ENCODE peak calls at places on chromosomes 7 and 10, in six cellular contexts. One of them, this sample, is unnamed.

GRCh38 chr10:47402681-47403301 is 18.7 kb upstream of the ZNF488 start:
- DNase-seq in PC-3: peak
- DNase-seq in endothelial cell: no peak
- DNase-seq in coronary artery: no peak
- DNase-seq in B cell: no peak
- DNase-seq in AG09309: peak
- DNase-seq in this sample: peak

GRCh38 chr7:79407351-79407750 is 46.1 kb downstream of the MAGI2 start:
- DNase-seq in PC-3: no peak
- DNase-seq in endothelial cell: no peak
- DNase-seq in coronary artery: no peak
- DNase-seq in B cell: no peak
- DNase-seq in AG09309: no peak
- DNase-seq in this sample: no peak

GRCh38 chr7:127736511-127736910 is 84.5 kb downstream of the SND1 start:
- DNase-seq in PC-3: no peak
- DNase-seq in endothelial cell: no peak
- DNase-seq in coronary artery: no peak
- DNase-seq in B cell: no peak
- DNase-seq in AG09309: no peak
- DNase-seq in this sample: no peak

GRCh38 chr7:101549734-101550133 is 79.4 kb downstream of the MYL10 start:
- DNase-seq in PC-3: no peak
- DNase-seq in endothelial cell: no peak
- DNase-seq in coronary artery: no peak
- DNase-seq in B cell: no peak
- DNase-seq in AG09309: no peak
- DNase-seq in this sample: no peak

GRCh38 chr7:147305827-147306226 is 1189.2 kb downstream of the CNTNAP2 start:
- DNase-seq in PC-3: no peak
- DNase-seq in endothelial cell: no peak
- DNase-seq in coronary artery: no peak
- DNase-seq in B cell: no peak
- DNase-seq in AG09309: no peak
- DNase-seq in this sample: no peak

GRCh38 chr7:25803117-25803887 is 348.7 kb upstream of the NFE2L3 start:
- DNase-seq in PC-3: no peak
- DNase-seq in endothelial cell: no peak
- DNase-seq in coronary artery: no peak
- DNase-seq in B cell: no peak
- DNase-seq in AG09309: no peak
- DNase-seq in this sample: no peak

GRCh38 chr7:153398789-153399553 is 639.4 kb downstream of the ACTR3B start:
- DNase-seq in PC-3: no peak
- DNase-seq in endothelial cell: no peak
- DNase-seq in coronary artery: no peak
- DNase-seq in B cell: no peak
- DNase-seq in AG09309: no peak
- DNase-seq in this sample: no peak

GRCh38 chr10:74932648-74933047 is 106.2 kb downstream of the KAT6B start:
- DNase-seq in PC-3: peak
- DNase-seq in endothelial cell: no peak
- DNase-seq in coronary artery: no peak
- DNase-seq in B cell: no peak
- DNase-seq in AG09309: no peak
- DNase-seq in this sample: no peak

GRCh38 chr10:119207713-119208552 is 562 bp downstream of the GRK5 start:
- DNase-seq in PC-3: peak
- DNase-seq in endothelial cell: peak
- DNase-seq in coronary artery: peak
- DNase-seq in B cell: peak
- DNase-seq in AG09309: no peak
- DNase-seq in this sample: peak

GRCh38 chr10:62443866-62444265 is 69.7 kb downstream of the ZNF365 start:
- DNase-seq in PC-3: no peak
- DNase-seq in endothelial cell: no peak
- DNase-seq in coronary artery: no peak
- DNase-seq in B cell: no peak
- DNase-seq in AG09309: no peak
- DNase-seq in this sample: no peak

GRCh38 chr10:77919713-77920108 is 6.8 kb downstream of the DLG5 start:
- DNase-seq in PC-3: peak
- DNase-seq in endothelial cell: no peak
- DNase-seq in coronary artery: no peak
- DNase-seq in B cell: no peak
- DNase-seq in AG09309: no peak
- DNase-seq in this sample: no peak

GRCh38 chr7:30920021-30920583 is 8.4 kb downstream of the AQP1 start:
- DNase-seq in PC-3: peak
- DNase-seq in endothelial cell: no peak
- DNase-seq in coronary artery: peak
- DNase-seq in B cell: no peak
- DNase-seq in AG09309: no peak
- DNase-seq in this sample: no peak

GRCh38 chr10:101228682-101229274 is 485 bp downstream of the LBX1 start:
- DNase-seq in PC-3: no peak
- DNase-seq in endothelial cell: no peak
- DNase-seq in coronary artery: no peak
- DNase-seq in B cell: peak
- DNase-seq in AG09309: no peak
- DNase-seq in this sample: no peak

GRCh38 chr7:130303127-130303526 is 10.2 kb downstream of the CPA4 start:
- DNase-seq in PC-3: no peak
- DNase-seq in endothelial cell: no peak
- DNase-seq in coronary artery: no peak
- DNase-seq in B cell: no peak
- DNase-seq in AG09309: no peak
- DNase-seq in this sample: no peak

GRCh38 chr10:121425623-121426022 is 172.6 kb downstream of the FGFR2 start:
- DNase-seq in PC-3: no peak
- DNase-seq in endothelial cell: no peak
- DNase-seq in coronary artery: no peak
- DNase-seq in B cell: no peak
- DNase-seq in AG09309: no peak
- DNase-seq in this sample: no peak
- TF ChIP-seq CTCF in PC-3: no peak
- TF ChIP-seq CTCF in endothelial cell: no peak
- TF ChIP-seq CTCF in coronary artery: no peak
- TF ChIP-seq CTCF in B cell: no peak
- TF ChIP-seq CTCF in AG09309: no peak
- TF ChIP-seq CTCF in this sample: no peak

GRCh38 chr10:91210435-91210834 is 10.0 kb upstream of the PCGF5 start:
- DNase-seq in PC-3: no peak
- DNase-seq in endothelial cell: no peak
- DNase-seq in coronary artery: no peak
- DNase-seq in B cell: peak
- DNase-seq in AG09309: no peak
- DNase-seq in this sample: no peak

GRCh38 chr10:91215384-91215783 is 5.1 kb upstream of the PCGF5 start:
- DNase-seq in PC-3: no peak
- DNase-seq in endothelial cell: no peak
- DNase-seq in coronary artery: no peak
- DNase-seq in B cell: no peak
- DNase-seq in AG09309: no peak
- DNase-seq in this sample: no peak

GRCh38 chr10:91211675-91212074 is 8.8 kb upstream of the PCGF5 start:
- DNase-seq in PC-3: no peak
- DNase-seq in endothelial cell: no peak
- DNase-seq in coronary artery: no peak
- DNase-seq in B cell: no peak
- DNase-seq in AG09309: no peak
- DNase-seq in this sample: no peak

GRCh38 chr10:91219371-91220193 is 881 bp upstream of the PCGF5 start:
- DNase-seq in PC-3: no peak
- DNase-seq in endothelial cell: no peak
- DNase-seq in coronary artery: no peak
- DNase-seq in B cell: no peak
- DNase-seq in AG09309: no peak
- DNase-seq in this sample: no peak

DNA sequence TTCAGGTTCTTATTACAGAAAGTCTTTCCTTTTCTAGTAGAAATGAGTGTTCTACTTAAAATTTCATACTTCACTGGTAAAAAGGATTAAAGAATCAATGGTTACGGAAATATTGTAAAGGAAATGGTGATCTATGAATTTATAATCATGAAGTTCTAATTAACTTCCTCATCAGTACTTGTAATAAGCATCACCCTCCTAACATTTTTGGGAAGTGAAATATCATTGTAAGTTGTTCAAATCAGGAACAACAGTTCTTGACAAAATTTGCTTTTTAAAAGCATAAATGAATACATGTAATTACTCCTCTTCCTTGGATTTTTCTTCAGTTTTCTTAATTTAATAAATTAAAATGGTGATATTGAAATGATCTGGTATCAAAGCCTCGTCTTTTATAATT is 5.6 kb upstream of the PCGF5 start:
- DNase-seq in PC-3: no peak
- DNase-seq in endothelial cell: no peak
- DNase-seq in coronary artery: no peak
- DNase-seq in B cell: no peak
- DNase-seq in AG09309: no peak
- DNase-seq in this sample: no peak
- TF ChIP-seq CTCF in PC-3: no peak
- TF ChIP-seq CTCF in endothelial cell: no peak
- TF ChIP-seq CTCF in coronary artery: no peak
- TF ChIP-seq CTCF in B cell: no peak
- TF ChIP-seq CTCF in AG09309: no peak
- TF ChIP-seq CTCF in this sample: no peak

GRCh38 chr7:16404631-16405030 is 16.7 kb downstream of the CRPPA start:
- DNase-seq in PC-3: no peak
- DNase-seq in endothelial cell: no peak
- DNase-seq in coronary artery: no peak
- DNase-seq in B cell: no peak
- DNase-seq in AG09309: no peak
- DNase-seq in this sample: no peak

GRCh38 chr7:16412535-16413247 is 8.6 kb downstream of the CRPPA start:
- DNase-seq in PC-3: no peak
- DNase-seq in endothelial cell: no peak
- DNase-seq in coronary artery: no peak
- DNase-seq in B cell: no peak
- DNase-seq in AG09309: no peak
- DNase-seq in this sample: no peak

GRCh38 chr7:16411391-16411790 is 9.9 kb downstream of the CRPPA start:
- DNase-seq in PC-3: peak
- DNase-seq in endothelial cell: no peak
- DNase-seq in coronary artery: no peak
- DNase-seq in B cell: no peak
- DNase-seq in AG09309: no peak
- DNase-seq in this sample: no peak

DNA sequence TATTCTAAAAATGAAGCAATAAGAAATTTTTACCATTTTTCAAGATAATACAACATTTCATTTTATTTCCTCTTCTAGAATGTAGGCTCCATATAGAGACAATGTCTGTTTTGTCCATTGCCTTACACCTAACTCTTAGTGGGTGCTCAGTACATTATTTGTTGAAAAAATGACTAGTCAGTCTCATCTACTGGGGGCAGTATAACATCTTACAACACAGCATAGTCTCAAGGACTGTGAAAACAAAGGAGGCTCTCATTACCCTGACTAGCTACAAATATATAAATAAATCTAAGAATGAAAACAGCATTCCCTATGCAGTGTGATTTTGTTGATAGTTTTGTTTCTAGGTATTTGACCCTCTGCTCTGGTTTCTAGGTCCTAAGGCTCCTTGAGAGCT is 11.6 kb downstream of the CRPPA start:
- DNase-seq in PC-3: no peak
- DNase-seq in endothelial cell: no peak
- DNase-seq in coronary artery: no peak
- DNase-seq in B cell: no peak
- DNase-seq in AG09309: no peak
- DNase-seq in this sample: no peak
- TF ChIP-seq CTCF in PC-3: peak
- TF ChIP-seq CTCF in endothelial cell: no peak
- TF ChIP-seq CTCF in coronary artery: no peak
- TF ChIP-seq CTCF in B cell: no peak
- TF ChIP-seq CTCF in AG09309: no peak
- TF ChIP-seq CTCF in this sample: peak

GRCh38 chr7:3722396-3722846 is 421.4 kb downstream of the SDK1 start:
- DNase-seq in PC-3: no peak
- DNase-seq in endothelial cell: peak
- DNase-seq in coronary artery: no peak
- DNase-seq in B cell: peak
- DNase-seq in AG09309: no peak
- DNase-seq in this sample: no peak
- TF ChIP-seq CTCF in PC-3: no peak
- TF ChIP-seq CTCF in endothelial cell: no peak
- TF ChIP-seq CTCF in coronary artery: no peak
- TF ChIP-seq CTCF in B cell: peak
- TF ChIP-seq CTCF in AG09309: no peak
- TF ChIP-seq CTCF in this sample: peak

DNA sequence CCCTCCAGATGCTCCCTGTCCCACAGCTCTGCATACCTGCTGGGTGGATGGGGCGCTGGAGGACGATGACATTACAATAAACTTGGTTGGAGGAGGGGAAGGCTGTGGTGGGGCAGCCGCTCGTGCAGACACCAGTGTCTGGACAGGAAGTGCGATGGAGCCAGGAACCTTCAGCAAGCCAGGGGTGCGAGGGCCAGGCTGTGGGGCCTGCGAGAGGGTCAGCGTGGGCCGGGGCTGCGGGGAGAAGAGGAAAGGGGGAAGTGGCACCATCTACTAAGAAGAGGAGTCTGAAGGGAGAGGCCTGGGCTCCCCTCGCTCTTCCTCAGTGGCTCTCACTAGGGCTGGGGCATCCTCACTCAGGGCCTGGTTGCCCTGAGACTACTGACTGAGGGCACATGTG is 6.4 kb downstream of the AP4M1 start:
- DNase-seq in PC-3: no peak
- DNase-seq in endothelial cell: no peak
- DNase-seq in coronary artery: no peak
- DNase-seq in B cell: no peak
- DNase-seq in AG09309: no peak
- DNase-seq in this sample: no peak
- TF ChIP-seq CTCF in PC-3: no peak
- TF ChIP-seq CTCF in endothelial cell: no peak
- TF ChIP-seq CTCF in coronary artery: no peak
- TF ChIP-seq CTCF in B cell: no peak
- TF ChIP-seq CTCF in AG09309: no peak
- TF ChIP-seq CTCF in this sample: no peak

DNA sequence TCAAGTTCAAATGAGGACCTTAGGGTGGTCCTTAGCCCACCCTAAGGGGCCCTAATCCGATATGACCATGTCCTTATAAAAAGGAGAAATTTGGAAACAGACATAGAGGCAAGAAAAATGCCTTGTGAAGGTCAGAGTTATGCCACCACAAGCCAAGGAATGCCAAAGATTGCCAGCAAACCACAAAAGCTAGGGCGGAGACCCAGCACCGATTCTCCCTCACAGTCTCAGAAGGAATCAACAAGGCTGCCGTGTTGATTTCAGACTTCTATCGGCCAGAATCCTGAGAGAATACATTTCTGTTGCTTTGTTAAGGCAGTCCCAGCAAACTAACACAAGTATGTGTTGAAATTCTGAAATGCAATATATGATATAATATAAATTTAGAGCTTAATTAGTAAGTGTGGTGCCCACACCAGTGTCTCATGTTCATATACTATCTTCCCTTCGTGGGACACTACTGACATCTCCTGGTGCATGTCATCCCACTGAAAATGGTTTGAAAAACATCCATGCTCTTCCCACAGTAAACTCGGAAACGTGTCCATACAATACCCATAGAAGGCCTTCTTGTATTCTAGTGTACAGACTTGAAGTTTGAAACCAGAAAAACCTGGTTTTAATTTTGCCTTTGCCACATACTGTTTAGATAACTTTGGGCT is 349.0 kb downstream of the TNS3 start:
- DNase-seq in PC-3: peak
- DNase-seq in endothelial cell: no peak
- DNase-seq in coronary artery: no peak
- DNase-seq in B cell: no peak
- DNase-seq in AG09309: no peak
- DNase-seq in this sample: no peak
- TF ChIP-seq CTCF in PC-3: peak
- TF ChIP-seq CTCF in endothelial cell: no peak
- TF ChIP-seq CTCF in coronary artery: no peak
- TF ChIP-seq CTCF in B cell: no peak
- TF ChIP-seq CTCF in AG09309: peak
- TF ChIP-seq CTCF in this sample: no peak

This sample was measured in type B pancreatic cell.